ENCODE peak calls at places on chromosomes 3 and 15, in seven cellular contexts. K, C, R, Z, Y, X and H are unnamed samples.
A peak's percentile ranks its signal among the peaks of the same experiment; 100 is the strongest.

GRCh38 chr3:178189854-178190253 is 346.4 kb upstream of the KCNMB2 start:
- DNase-seq in K (no peak), C (no peak), R (no peak), Z (no peak), Y (no peak), X (no peak), H (no peak)

GRCh38 chr3:74426571-74426970 is 187.9 kb downstream of the CNTN3 start:
- DNase-seq in K (peak; percentile 58), C (no peak), R (no peak), Z (no peak), Y (no peak), X (peak; percentile 22), H (no peak)

GRCh38 chr15:93001881-93002280 is 87.1 kb downstream of the RGMA start:
- DNase-seq in K (no peak), C (no peak), R (no peak), Z (no peak), Y (no peak), X (no peak), H (no peak)

GRCh38 chr3:101848326-101848725 is 988 bp upstream of the NFKBIZ start:
- DNase-seq in K (no peak), C (no peak), R (no peak), Z (no peak), Y (no peak), X (no peak), H (no peak)

GRCh38 chr3:116971531-116971930 is 262.0 kb downstream of the TUSC7 start:
- DNase-seq in K (no peak), C (no peak), R (no peak), Z (no peak), Y (no peak), X (no peak), H (no peak)

GRCh38 chr3:194472290-194472920 is 14.4 kb downstream of the ATP13A3 start:
- DNase-seq in K (no peak), C (peak; percentile 29), R (peak; percentile 78), Z (no peak), Y (peak; percentile 81), X (peak; percentile 78), H (no peak)

GRCh38 chr3:8416965-8417364 is 84.7 kb upstream of the LMCD1 start:
- DNase-seq in K (no peak), C (no peak), R (peak; percentile 29), Z (peak; percentile 65), Y (peak; percentile 20), X (peak; percentile 54), H (no peak)

GRCh38 chr15:71807691-71808091 is 2.7 kb upstream of the NR2E3 start:
- DNase-seq in K (no peak), C (no peak), R (no peak), Z (peak; percentile 68), Y (peak; percentile 29), X (peak; percentile 24), H (no peak)

GRCh38 chr3:24595801-24596200 is 101.2 kb upstream of the THRB start:
- DNase-seq in K (peak; percentile 11), C (no peak), R (peak; percentile 66), Z (no peak), Y (no peak), X (peak; percentile 94), H (peak; percentile 39)

GRCh38 chr15:58608711-58609110 is 140.8 kb downstream of the ADAM10 start:
- DNase-seq in K (no peak), C (no peak), R (no peak), Z (no peak), Y (no peak), X (no peak), H (no peak)
- H3K4me3 ChIP-seq in K (no peak overlapping the region), C (no peak overlapping the region), R (no peak overlapping the region), Z (no peak overlapping the region), Y (no peak overlapping the region), X (no peak overlapping the region), H (no peak overlapping the region)

GRCh38 chr3:38627956-38628355 is 21.5 kb downstream of the SCN5A start:
- DNase-seq in K (no peak), C (no peak), R (peak; percentile 11), Z (peak; percentile 95), Y (no peak), X (no peak), H (no peak)
- TF ChIP-seq CTCF in K (peak; percentile 49), C (no peak), R (peak; percentile 69), Z (peak; percentile 88), Y (peak; percentile 58), X (peak; percentile 26), H (peak; percentile 51)

DNA sequence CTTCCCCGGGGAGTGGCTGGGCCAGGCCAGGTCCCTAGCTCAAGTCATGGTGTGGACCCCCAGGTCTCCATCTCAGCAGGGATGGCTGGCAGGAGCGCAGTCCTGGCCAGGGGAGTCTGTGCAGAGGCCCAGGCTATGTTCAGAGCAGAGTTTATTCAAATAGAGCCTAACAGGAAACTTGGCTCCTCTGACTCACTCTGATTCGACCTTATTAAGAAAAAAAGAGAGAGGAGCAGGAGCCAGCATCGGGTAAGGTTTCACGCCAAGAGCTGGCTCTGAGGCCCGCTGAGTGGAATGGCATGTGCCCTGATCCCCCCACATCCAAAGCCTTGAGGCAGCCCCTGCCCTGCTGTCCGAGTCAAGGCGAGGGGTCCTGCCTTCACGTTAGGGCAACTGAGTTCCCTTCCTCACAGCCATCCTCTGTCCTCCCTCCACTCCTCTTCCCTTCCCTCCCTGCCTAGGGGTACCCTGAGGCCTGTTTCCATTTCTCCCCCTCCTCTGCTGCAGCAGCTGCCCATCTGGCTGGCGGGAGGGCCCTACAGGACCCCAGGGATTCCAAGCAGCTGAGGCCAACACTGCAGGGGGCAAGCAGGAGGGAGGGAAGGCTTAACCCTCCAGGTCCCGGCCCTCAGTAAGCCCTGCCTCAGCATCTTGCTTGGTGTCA is 1.9 kb upstream of the LOXL1 start:
- DNase-seq in K (peak; percentile 50), C (peak; percentile 57), R (peak; percentile 76), Z (peak; percentile 68), Y (peak; percentile 90), X (peak; percentile 81), H (no peak)
- H3K4me3 ChIP-seq in K (no peak overlapping the region), C (no peak overlapping the region), R (no peak overlapping the region), Z (no peak overlapping the region), Y (no peak overlapping the region), X (no peak overlapping the region), H (no peak overlapping the region)

GRCh38 chr3:32177702-32178198 is 60.7 kb upstream of the CMTM8 start:
- DNase-seq in K (peak; percentile 41), C (peak; percentile 30), R (peak; percentile 69), Z (peak; percentile 94), Y (peak; percentile 80), X (peak; percentile 88), H (peak; percentile 51)

GRCh38 chr3:32181370-32181769 is 57.1 kb upstream of the CMTM8 start:
- DNase-seq in K (no peak), C (no peak), R (no peak), Z (no peak), Y (no peak), X (no peak), H (no peak)

GRCh38 chr3:32175607-32176197 is 62.8 kb upstream of the CMTM8 start:
- DNase-seq in K (peak; percentile 27), C (no peak), R (peak; percentile 72), Z (peak; percentile 82), Y (peak; percentile 65), X (peak; percentile 71), H (no peak)

GRCh38 chr3:32180151-32180850 is 58.2 kb upstream of the CMTM8 start:
- DNase-seq in K (no peak), C (no peak), R (no peak), Z (no peak), Y (no peak), X (no peak), H (no peak)

GRCh38 chr3:32176989-32177701 is 61.3 kb upstream of the CMTM8 start:
- DNase-seq in K (peak; percentile 10), C (no peak), R (peak; percentile 53), Z (peak; percentile 84), Y (peak; percentile 64), X (peak; percentile 76), H (no peak)
- TF ChIP-seq CTCF in K (peak; percentile 68), C (peak; percentile 41), R (peak; percentile 73), Z (peak; percentile 77), Y (peak; percentile 72), X (peak; percentile 75), H (peak; percentile 73)

GRCh38 chr15:42190370-42190769 is 17.7 kb downstream of the VPS39 start:
- DNase-seq in K (no peak), C (no peak), R (no peak), Z (no peak), Y (no peak), X (no peak), H (no peak)

GRCh38 chr15:42194502-42194901 is 13.6 kb downstream of the VPS39 start:
- DNase-seq in K (no peak), C (no peak), R (peak; percentile 81), Z (no peak), Y (peak; percentile 23), X (peak; percentile 92), H (no peak)

GRCh38 chr15:42193383-42193782 is 14.7 kb downstream of the VPS39 start:
- DNase-seq in K (no peak), C (no peak), R (no peak), Z (no peak), Y (no peak), X (no peak), H (no peak)

GRCh38 chr15:42191610-42192346 is 16.3 kb downstream of the VPS39 start:
- DNase-seq in K (no peak), C (no peak), R (no peak), Z (no peak), Y (no peak), X (no peak), H (no peak)
- H3K4me3 ChIP-seq in K (no peak overlapping the region), C (no peak overlapping the region), R (no peak overlapping the region), Z (no peak overlapping the region), Y (no peak overlapping the region), X (no peak overlapping the region), H (no peak overlapping the region)

GRCh38 chr3:135009014-135009413 is 214.0 kb downstream of the EPHB1 start:
- DNase-seq in K (no peak), C (no peak), R (no peak), Z (no peak), Y (no peak), X (no peak), H (no peak)
- TF ChIP-seq CTCF in K (no peak), C (no peak), R (no peak), Z (no peak), Y (no peak), X (no peak), H (no peak)

DNA sequence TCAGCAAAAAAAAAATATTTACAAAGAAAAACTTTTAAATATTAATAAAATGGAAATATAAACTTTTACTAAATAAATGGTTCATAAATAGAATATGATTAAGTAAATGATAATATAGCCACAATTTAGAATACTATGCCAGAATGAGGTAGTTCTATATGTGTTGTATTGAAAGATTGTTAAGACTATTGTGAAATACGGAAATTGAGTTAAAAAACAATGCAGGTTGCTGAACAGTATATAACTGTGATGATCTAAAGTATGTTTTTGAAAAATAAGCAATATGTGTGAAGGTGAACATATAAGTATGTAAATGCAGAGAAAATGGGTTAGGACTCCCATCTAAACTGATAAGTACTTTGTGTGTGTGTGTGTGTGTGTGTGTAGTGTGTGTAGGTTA is 1.2 kb downstream of the ZNF35 start:
- DNase-seq in K (no peak), C (no peak), R (no peak), Z (no peak), Y (no peak), X (no peak), H (no peak)
- H3K4me3 ChIP-seq in K (no peak overlapping the region), C (no peak overlapping the region), R (peak overlapping the region; percentile 89), Z (peak overlapping the region; percentile 89), Y (peak overlapping the region; percentile 92), X (peak overlapping the region; percentile 76), H (peak overlapping the region; percentile 78)